ENCODE peak calls at places on chromosomes 13 and 19, in seven cellular contexts. D is OCI-LY7, R is foreskin fibroblast, P is PC-9, V is epithelial cell of esophagus, J is body of pancreas, G is neuronal stem cell. Q is an unnamed sample.

GRCh38 chr13:106322628-106323027 is 212.8 kb downstream of the EFNB2 start:
- DNase-seq in V (no peak), G (no peak), D (no peak), J (no peak), R (no peak), P (no peak), Q (no peak)

GRCh38 chr13:33285420-33286124 is at the start of gene STARD13:
- DNase-seq in V (peak), J (peak), G (peak), P (peak), D (no peak), R (peak), Q (peak)

GRCh38 chr19:30670011-30670329 is 297.8 kb downstream of the ZNF536 start:
- DNase-seq in R (no peak), D (no peak), P (no peak), G (no peak), V (no peak), J (no peak), Q (no peak)

GRCh38 chr19:3725640-3726310 is 17.6 kb downstream of the TJP3 start:
- DNase-seq in G (no peak), D (no peak), V (peak), J (peak), R (no peak), P (peak), Q (no peak)

GRCh38 chr19:45528744-45529453 is 21.6 kb downstream of the VASP start:
- DNase-seq in G (no peak), D (no peak), R (peak), P (peak), J (peak), V (peak), Q (no peak)

GRCh38 chr13:33487575-33488243 is 202.2 kb upstream of the STARD13 start:
- DNase-seq in D (peak), V (peak), G (no peak), R (peak), P (no peak), J (peak), Q (no peak)

GRCh38 chr19:9981406-9982260 is 28.7 kb downstream of the COL5A3 start:
- DNase-seq in R (peak), D (no peak), G (no peak), J (no peak), P (no peak), V (no peak), Q (peak)

GRCh38 chr19:48170817-48171347 is 402 bp downstream of the ZSWIM9 start:
- DNase-seq in J (no peak), R (peak), G (no peak), V (no peak), P (no peak), D (peak), Q (no peak)

GRCh38 chr13:28530729-28531194 is 35.8 kb upstream of the FLT1 start:
- DNase-seq in P (no peak), G (no peak), V (no peak), R (peak), J (no peak), D (no peak), Q (no peak)

GRCh38 chr13:45015300-45015699 is 26.0 kb downstream of the GPALPP1 start:
- DNase-seq in P (no peak), R (peak), D (no peak), V (peak), G (no peak), J (no peak), Q (peak)

GRCh38 chr13:114080739-114081561 is 51.5 kb downstream of the RASA3 start:
- DNase-seq in D (no peak), V (no peak), R (no peak), P (no peak), J (no peak), G (no peak), Q (no peak)

GRCh38 chr13:41054212-41054877 is 7.0 kb upstream of the WBP4 start:
- DNase-seq in R (peak), G (no peak), P (no peak), J (peak), D (peak), V (peak), Q (no peak)

GRCh38 chr13:65236841-65237418 is 1993.2 kb downstream of the PCDH9 start:
- DNase-seq in V (no peak), D (peak), J (no peak), P (no peak), G (no peak), R (no peak), Q (no peak)

GRCh38 chr13:109764474-109765292 is 21.7 kb downstream of the IRS2 start:
- DNase-seq in J (no peak), V (peak), G (no peak), R (peak), D (no peak), P (no peak), Q (no peak)

GRCh38 chr13:99418663-99419140 is 82.6 kb upstream of the TM9SF2 start:
- DNase-seq in V (no peak), P (no peak), J (no peak), G (no peak), R (no peak), D (no peak), Q (no peak)

GRCh38 chr13:34731486-34731885 is 210.6 kb upstream of the NBEA start:
- DNase-seq in G (no peak), J (no peak), P (no peak), D (no peak), V (peak), R (no peak), Q (no peak)

GRCh38 chr13:106352850-106353249 is 182.6 kb downstream of the EFNB2 start:
- DNase-seq in J (no peak), R (no peak), V (no peak), P (no peak), G (no peak), D (no peak), Q (no peak)

GRCh38 chr19:3969435-3970312 is 1.2 kb downstream of the DAPK3 start:
- DNase-seq in J (no peak), D (no peak), R (peak), V (peak), G (peak), P (peak), Q (peak)

GRCh38 chr13:98305670-98306069 is 128.6 kb upstream of the RNF113B start:
- DNase-seq in D (no peak), G (no peak), R (no peak), J (no peak), P (no peak), V (no peak), Q (no peak)

GRCh38 chr13:97030705-97031452 is 36.6 kb upstream of the OXGR1 start:
- DNase-seq in D (no peak), P (peak), G (peak), R (peak), V (peak), J (no peak), Q (no peak)

GRCh38 chr19:19674315-19674714 is 5.7 kb downstream of the ZNF101 start:
- DNase-seq in P (no peak), J (no peak), D (no peak), G (no peak), R (no peak), V (no peak), Q (no peak)

GRCh38 chr19:45817725-45818301 is 2.7 kb upstream of the RSPH6A start:
- DNase-seq in D (no peak), G (no peak), P (no peak), J (no peak), V (peak), R (no peak), Q (no peak)

GRCh38 chr19:15455996-15456395 is 6.2 kb upstream of the WIZ start:
- DNase-seq in J (no peak), V (no peak), P (no peak), G (no peak), D (no peak), R (no peak), Q (no peak)

GRCh38 chr19:51690359-51691121 is 2.6 kb upstream of the SPACA6 start:
- DNase-seq in J (peak), V (peak), D (peak), P (peak), G (peak), R (peak), Q (peak)

GRCh38 chr19:49148784-49149651 is 6.2 kb downstream of the HRC start:
- DNase-seq in V (peak), J (peak), R (peak), D (peak), P (peak), G (peak), Q (peak)

GRCh38 chr19:6473652-6474051 is 7.9 kb downstream of the DENND1C start:
- DNase-seq in P (peak), G (no peak), V (no peak), J (peak), R (no peak), D (no peak), Q (no peak)

GRCh38 chr19:10295847-10296591 is 6.3 kb downstream of the ICAM5 start:
- DNase-seq in D (no peak), P (no peak), J (no peak), V (no peak), R (no peak), G (no peak), Q (no peak)

GRCh38 chr13:99376924-99377323 is 69.7 kb upstream of the GPR183 start:
- DNase-seq in J (no peak), D (no peak), P (no peak), V (no peak), R (no peak), G (no peak), Q (no peak)

GRCh38 chr19:33193864-33194362 is at the start of gene LRP3:
- DNase-seq in P (no peak), G (no peak), D (no peak), J (peak), V (peak), R (peak), Q (no peak)

GRCh38 chr13:79402074-79402635 is 3.9 kb downstream of the RBM26 start:
- DNase-seq in G (no peak), P (no peak), V (no peak), D (no peak), R (no peak), J (no peak), Q (no peak)

GRCh38 chr13:112510002-112510780 is 77.8 kb downstream of the TUBGCP3 start:
- DNase-seq in J (peak), G (peak), D (peak), P (no peak), V (peak), R (peak), Q (peak)

GRCh38 chr13:100102042-100102441 is 13.1 kb downstream of the PCCA start:
- DNase-seq in R (no peak), V (no peak), J (no peak), D (no peak), P (no peak), G (no peak), Q (no peak)

GRCh38 chr13:48749699-48750473 is 96.2 kb downstream of the CYSLTR2 start:
- DNase-seq in P (peak), J (peak), V (peak), G (peak), D (peak), R (peak), Q (peak)

DNA sequence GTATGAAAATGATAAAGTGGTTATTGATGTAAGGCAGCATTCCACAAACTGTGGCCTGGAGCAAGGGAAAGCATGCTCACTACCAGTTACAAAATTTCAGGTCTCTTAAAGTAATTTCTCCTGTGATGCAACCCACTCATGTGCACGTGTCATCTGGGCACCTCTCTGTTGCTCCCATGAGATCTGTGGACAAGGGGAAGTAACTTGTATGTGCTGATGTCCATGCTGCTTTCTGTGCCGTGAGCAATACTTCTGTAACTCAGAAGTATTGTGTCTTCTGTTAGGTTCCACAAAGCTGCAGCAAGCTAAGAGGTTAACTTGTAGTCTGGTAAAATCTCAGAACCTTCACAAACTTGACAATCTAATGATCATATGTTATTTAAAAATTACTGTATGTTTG is 930.0 kb upstream of the SLITRK6 start:
- DNase-seq in G (no peak), P (no peak), J (no peak), D (no peak), V (peak), R (no peak), Q (no peak)
- H3K4me3 ChIP-seq in G (no peak), P (no peak), J (no peak), D (no peak), V (no peak), R (no peak), Q (no peak)

DNA sequence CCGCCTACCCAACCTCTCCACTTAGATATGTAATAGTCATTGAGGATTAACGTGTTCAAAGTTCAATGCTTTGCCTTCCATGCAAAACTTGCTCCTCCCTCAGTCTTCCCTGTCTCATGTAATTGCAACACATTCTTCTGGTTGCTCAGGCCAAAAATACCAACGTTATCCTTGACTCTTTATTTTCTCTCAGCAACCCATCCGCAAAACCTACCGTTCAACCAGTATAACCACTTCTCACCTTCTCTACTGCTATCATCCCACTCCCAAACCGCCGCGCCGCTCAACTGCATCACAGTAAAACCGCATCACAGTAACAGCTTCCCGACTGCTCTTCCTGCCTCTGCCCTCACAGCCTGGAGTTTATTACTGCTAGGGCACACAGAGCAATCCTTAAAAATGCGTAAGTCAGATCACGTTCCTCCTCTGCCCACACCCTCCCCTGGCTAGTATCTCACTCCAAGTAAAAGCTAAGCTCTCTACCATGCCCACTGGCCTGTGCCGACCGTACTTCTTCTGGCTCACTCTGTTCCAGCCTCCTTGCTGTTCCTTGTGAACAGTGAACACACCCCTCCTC is 8.2 kb downstream of the MTIF3 start:
- DNase-seq in V (peak), J (no peak), P (no peak), D (no peak), R (no peak), G (no peak), Q (no peak)
- H3K4me3 ChIP-seq in V (no peak), J (no peak), P (no peak), D (no peak), R (no peak), G (no peak), Q (no peak)

GRCh38 chr19:2544576-2545415 is 68.9 kb downstream of the GADD45B start:
- DNase-seq in P (no peak), D (no peak), J (no peak), R (no peak), V (no peak), G (no peak), Q (no peak)

GRCh38 chr19:2542341-2543069 is 66.6 kb downstream of the GADD45B start:
- DNase-seq in R (no peak), J (peak), D (no peak), G (no peak), P (no peak), V (no peak), Q (peak)

GRCh38 chr19:2540646-2541454 is 64.9 kb downstream of the GADD45B start:
- DNase-seq in J (peak), G (peak), R (peak), V (peak), P (peak), D (no peak), Q (peak)

GRCh38 chr19:2546128-2547032 is 70.5 kb downstream of the GADD45B start:
- DNase-seq in V (no peak), D (no peak), J (peak), R (no peak), P (no peak), G (peak), Q (no peak)

GRCh38 chr19:2543463-2544442 is 67.8 kb downstream of the GADD45B start:
- DNase-seq in J (peak), V (peak), G (peak), P (peak), R (peak), D (peak), Q (peak)
- H3K4me3 ChIP-seq in J (no peak), V (no peak), G (no peak), P (peak), R (no peak), D (peak), Q (peak)

GRCh38 chr13:60165391-60166099 is 1.8 kb upstream of the DIAPH3 start:
- DNase-seq in D (no peak), P (no peak), V (peak), J (peak), R (peak), G (no peak), Q (no peak)
- H3K4me3 ChIP-seq in D (no peak), P (peak), V (no peak), J (no peak), R (no peak), G (no peak), Q (no peak)

DNA sequence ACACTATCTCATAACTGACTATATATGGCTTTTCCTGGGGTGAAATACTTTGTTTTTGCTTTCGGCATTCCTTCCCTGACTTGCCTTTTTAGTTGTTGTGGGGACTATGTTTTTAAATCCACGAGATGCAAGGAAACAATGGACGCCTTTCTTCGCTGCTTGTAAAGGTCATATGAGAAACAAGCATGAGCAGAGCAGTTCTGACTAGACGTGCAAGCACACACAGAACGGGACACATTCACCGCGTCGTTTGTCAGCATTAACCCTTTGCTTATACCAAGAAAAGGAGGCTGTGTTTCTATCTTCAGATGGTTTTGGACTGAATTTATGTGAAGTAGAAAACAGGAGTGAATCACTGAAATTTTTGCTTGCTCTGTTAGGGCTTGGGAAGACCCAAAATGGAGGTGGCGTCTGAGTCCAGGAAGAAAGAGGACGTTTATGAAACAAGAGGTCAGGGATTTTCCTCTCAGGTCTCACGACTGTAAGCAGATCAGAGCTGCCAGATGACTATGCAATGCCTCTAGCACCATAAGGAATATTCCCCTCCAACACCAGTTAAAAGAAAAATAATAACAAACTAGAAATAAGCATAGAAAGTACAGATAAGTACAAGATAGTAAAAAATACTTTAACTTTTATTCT is 358.9 kb downstream of the DLEU7 start:
- DNase-seq in P (no peak), V (peak), G (no peak), D (no peak), J (no peak), R (no peak), Q (no peak)
- H3K4me3 ChIP-seq in P (no peak), V (no peak), G (no peak), D (no peak), J (no peak), R (no peak), Q (no peak)

GRCh38 chr13:46185634-46186033 is 3.7 kb upstream of the LCP1 start:
- DNase-seq in P (no peak), V (no peak), J (no peak), G (no peak), R (no peak), D (no peak), Q (no peak)

GRCh38 chr13:46182491-46182877 is 507 bp upstream of the LCP1 start:
- DNase-seq in D (no peak), J (no peak), R (no peak), P (peak), G (no peak), V (no peak), Q (no peak)

GRCh38 chr13:46183018-46183940 is 1.3 kb upstream of the LCP1 start:
- DNase-seq in P (no peak), R (no peak), J (no peak), G (no peak), D (peak), V (no peak), Q (no peak)

GRCh38 chr13:46181799-46182490 is at the start of gene LCP1:
- DNase-seq in D (peak), G (no peak), R (no peak), V (no peak), J (peak), P (peak), Q (no peak)

GRCh38 chr13:46184277-46184699 is 2.3 kb upstream of the LCP1 start:
- DNase-seq in R (peak), V (no peak), G (no peak), D (peak), P (peak), J (peak), Q (no peak)
- H3K4me3 ChIP-seq in R (no peak), V (no peak), G (no peak), D (peak), P (no peak), J (no peak), Q (no peak)